ENCODE peak calls at places on chromosome 10, in nine cellular contexts. One of them, this sample, is unnamed.
A peak's percentile ranks its signal among the peaks of the same experiment; 100 is the strongest.

GRCh38 chr10:55144001-55144400 is 343.0 kb upstream of the PCDH15 start:
- DNase-seq in effector CD4-positive, alpha-beta T cell: no peak
- DNase-seq in activated naive CD4-positive, alpha-beta T cell treated with anti-CD3 and anti-CD28 coated beads, Interleukin-2, amount 50 U/mL, for 16 hours: no peak
- DNase-seq in HTR-8/SVneo: no peak
- DNase-seq in germinal center: no peak
- DNase-seq in stimulated activated CD4-positive, alpha-beta T cell treated with anti-CD3 and anti-CD28 coated beads, Interleukin-12 subunit alpha, Interleukin-12 subunit beta, amount 100 ng/mL, for 24 hours: no peak
- DNase-seq in foreskin keratinocyte: peak; percentile 46
- DNase-seq in astrocyte of the spinal cord: no peak
- DNase-seq in HFFc6: no peak
- DNase-seq in this sample: peak; percentile 15

GRCh38 chr10:101451589-101452190 is 97.7 kb downstream of the BTRC start:
- DNase-seq in foreskin keratinocyte: no peak
- DNase-seq in HTR-8/SVneo: no peak
- DNase-seq in HFFc6: no peak
- DNase-seq in activated naive CD4-positive, alpha-beta T cell treated with anti-CD3 and anti-CD28 coated beads, Interleukin-2, amount 50 U/mL, for 16 hours: no peak
- DNase-seq in germinal center: no peak
- DNase-seq in astrocyte of the spinal cord: no peak
- DNase-seq in effector CD4-positive, alpha-beta T cell: no peak
- DNase-seq in stimulated activated CD4-positive, alpha-beta T cell treated with anti-CD3 and anti-CD28 coated beads, Interleukin-12 subunit alpha, Interleukin-12 subunit beta, amount 100 ng/mL, for 24 hours: no peak
- DNase-seq in this sample: no peak

GRCh38 chr10:72012801-72013200 is 48.6 kb downstream of the CHST3 start:
- DNase-seq in effector CD4-positive, alpha-beta T cell: no peak
- DNase-seq in astrocyte of the spinal cord: no peak
- DNase-seq in activated naive CD4-positive, alpha-beta T cell treated with anti-CD3 and anti-CD28 coated beads, Interleukin-2, amount 50 U/mL, for 16 hours: no peak
- DNase-seq in germinal center: no peak
- DNase-seq in HTR-8/SVneo: no peak
- DNase-seq in stimulated activated CD4-positive, alpha-beta T cell treated with anti-CD3 and anti-CD28 coated beads, Interleukin-12 subunit alpha, Interleukin-12 subunit beta, amount 100 ng/mL, for 24 hours: no peak
- DNase-seq in foreskin keratinocyte: no peak
- DNase-seq in HFFc6: no peak
- DNase-seq in this sample: no peak

GRCh38 chr10:129958686-129959543 is 5.2 kb downstream of the EBF3 start:
- DNase-seq in effector CD4-positive, alpha-beta T cell: no peak
- DNase-seq in astrocyte of the spinal cord: no peak
- DNase-seq in foreskin keratinocyte: no peak
- DNase-seq in activated naive CD4-positive, alpha-beta T cell treated with anti-CD3 and anti-CD28 coated beads, Interleukin-2, amount 50 U/mL, for 16 hours: no peak
- DNase-seq in HTR-8/SVneo: no peak
- DNase-seq in stimulated activated CD4-positive, alpha-beta T cell treated with anti-CD3 and anti-CD28 coated beads, Interleukin-12 subunit alpha, Interleukin-12 subunit beta, amount 100 ng/mL, for 24 hours: no peak
- DNase-seq in HFFc6: no peak
- DNase-seq in germinal center: no peak
- DNase-seq in this sample: no peak

GRCh38 chr10:104299031-104299904 is 30.3 kb downstream of the GSTO2 start:
- DNase-seq in stimulated activated CD4-positive, alpha-beta T cell treated with anti-CD3 and anti-CD28 coated beads, Interleukin-12 subunit alpha, Interleukin-12 subunit beta, amount 100 ng/mL, for 24 hours: no peak
- DNase-seq in effector CD4-positive, alpha-beta T cell: no peak
- DNase-seq in germinal center: no peak
- DNase-seq in HTR-8/SVneo: no peak
- DNase-seq in activated naive CD4-positive, alpha-beta T cell treated with anti-CD3 and anti-CD28 coated beads, Interleukin-2, amount 50 U/mL, for 16 hours: no peak
- DNase-seq in HFFc6: peak; percentile 72
- DNase-seq in astrocyte of the spinal cord: peak; percentile 83
- DNase-seq in foreskin keratinocyte: no peak
- DNase-seq in this sample: no peak

GRCh38 chr10:45008524-45009161 is 7.9 kb downstream of the ZNF22 start:
- DNase-seq in astrocyte of the spinal cord: peak; percentile 89
- DNase-seq in HTR-8/SVneo: peak; percentile 61
- DNase-seq in activated naive CD4-positive, alpha-beta T cell treated with anti-CD3 and anti-CD28 coated beads, Interleukin-2, amount 50 U/mL, for 16 hours: no peak
- DNase-seq in effector CD4-positive, alpha-beta T cell: no peak
- DNase-seq in stimulated activated CD4-positive, alpha-beta T cell treated with anti-CD3 and anti-CD28 coated beads, Interleukin-12 subunit alpha, Interleukin-12 subunit beta, amount 100 ng/mL, for 24 hours: no peak
- DNase-seq in HFFc6: peak; percentile 87
- DNase-seq in foreskin keratinocyte: peak; percentile 58
- DNase-seq in germinal center: peak; percentile 59
- DNase-seq in this sample: peak; percentile 91

GRCh38 chr10:109114578-109114977 is 808.7 kb downstream of the XPNPEP1 start:
- DNase-seq in activated naive CD4-positive, alpha-beta T cell treated with anti-CD3 and anti-CD28 coated beads, Interleukin-2, amount 50 U/mL, for 16 hours: no peak
- DNase-seq in germinal center: no peak
- DNase-seq in foreskin keratinocyte: no peak
- DNase-seq in HTR-8/SVneo: no peak
- DNase-seq in astrocyte of the spinal cord: no peak
- DNase-seq in stimulated activated CD4-positive, alpha-beta T cell treated with anti-CD3 and anti-CD28 coated beads, Interleukin-12 subunit alpha, Interleukin-12 subunit beta, amount 100 ng/mL, for 24 hours: no peak
- DNase-seq in HFFc6: peak; percentile 46
- DNase-seq in effector CD4-positive, alpha-beta T cell: no peak
- DNase-seq in this sample: no peak

GRCh38 chr10:62594093-62594520 is 210.4 kb upstream of the ADO start:
- DNase-seq in stimulated activated CD4-positive, alpha-beta T cell treated with anti-CD3 and anti-CD28 coated beads, Interleukin-12 subunit alpha, Interleukin-12 subunit beta, amount 100 ng/mL, for 24 hours: peak; percentile 20
- DNase-seq in HTR-8/SVneo: no peak
- DNase-seq in activated naive CD4-positive, alpha-beta T cell treated with anti-CD3 and anti-CD28 coated beads, Interleukin-2, amount 50 U/mL, for 16 hours: peak; percentile 58
- DNase-seq in germinal center: peak; percentile 44
- DNase-seq in astrocyte of the spinal cord: peak; percentile 72
- DNase-seq in HFFc6: peak; percentile 48
- DNase-seq in effector CD4-positive, alpha-beta T cell: peak; percentile 19
- DNase-seq in foreskin keratinocyte: no peak
- DNase-seq in this sample: no peak

GRCh38 chr10:25026463-25026862 is 10.1 kb downstream of the THNSL1 start:
- DNase-seq in activated naive CD4-positive, alpha-beta T cell treated with anti-CD3 and anti-CD28 coated beads, Interleukin-2, amount 50 U/mL, for 16 hours: no peak
- DNase-seq in germinal center: no peak
- DNase-seq in effector CD4-positive, alpha-beta T cell: no peak
- DNase-seq in astrocyte of the spinal cord: peak; percentile 25
- DNase-seq in HFFc6: peak; percentile 1
- DNase-seq in foreskin keratinocyte: no peak
- DNase-seq in HTR-8/SVneo: peak; percentile 13
- DNase-seq in stimulated activated CD4-positive, alpha-beta T cell treated with anti-CD3 and anti-CD28 coated beads, Interleukin-12 subunit alpha, Interleukin-12 subunit beta, amount 100 ng/mL, for 24 hours: no peak
- DNase-seq in this sample: no peak

GRCh38 chr10:23343591-23344225 is 889 bp downstream of the C10orf67 start:
- DNase-seq in foreskin keratinocyte: no peak
- DNase-seq in activated naive CD4-positive, alpha-beta T cell treated with anti-CD3 and anti-CD28 coated beads, Interleukin-2, amount 50 U/mL, for 16 hours: peak; percentile 61
- DNase-seq in stimulated activated CD4-positive, alpha-beta T cell treated with anti-CD3 and anti-CD28 coated beads, Interleukin-12 subunit alpha, Interleukin-12 subunit beta, amount 100 ng/mL, for 24 hours: no peak
- DNase-seq in effector CD4-positive, alpha-beta T cell: peak; percentile 34
- DNase-seq in HFFc6: no peak
- DNase-seq in HTR-8/SVneo: peak; percentile 48
- DNase-seq in germinal center: no peak
- DNase-seq in astrocyte of the spinal cord: peak; percentile 30
- DNase-seq in this sample: no peak

GRCh38 chr10:70679498-70679897 is 7.2 kb downstream of the ADAMTS14 start:
- DNase-seq in foreskin keratinocyte: no peak
- DNase-seq in activated naive CD4-positive, alpha-beta T cell treated with anti-CD3 and anti-CD28 coated beads, Interleukin-2, amount 50 U/mL, for 16 hours: no peak
- DNase-seq in astrocyte of the spinal cord: peak; percentile 53
- DNase-seq in stimulated activated CD4-positive, alpha-beta T cell treated with anti-CD3 and anti-CD28 coated beads, Interleukin-12 subunit alpha, Interleukin-12 subunit beta, amount 100 ng/mL, for 24 hours: no peak
- DNase-seq in HFFc6: peak; percentile 64
- DNase-seq in HTR-8/SVneo: no peak
- DNase-seq in germinal center: no peak
- DNase-seq in effector CD4-positive, alpha-beta T cell: no peak
- DNase-seq in this sample: no peak

GRCh38 chr10:32357056-32357735 is 10.2 kb upstream of the EPC1 start:
- DNase-seq in HFFc6: no peak
- DNase-seq in astrocyte of the spinal cord: no peak
- DNase-seq in effector CD4-positive, alpha-beta T cell: no peak
- DNase-seq in HTR-8/SVneo: no peak
- DNase-seq in germinal center: no peak
- DNase-seq in foreskin keratinocyte: no peak
- DNase-seq in activated naive CD4-positive, alpha-beta T cell treated with anti-CD3 and anti-CD28 coated beads, Interleukin-2, amount 50 U/mL, for 16 hours: no peak
- DNase-seq in stimulated activated CD4-positive, alpha-beta T cell treated with anti-CD3 and anti-CD28 coated beads, Interleukin-12 subunit alpha, Interleukin-12 subunit beta, amount 100 ng/mL, for 24 hours: no peak
- DNase-seq in this sample: no peak

GRCh38 chr10:104445359-104445758 is 91.7 kb downstream of the CFAP58 start:
- DNase-seq in activated naive CD4-positive, alpha-beta T cell treated with anti-CD3 and anti-CD28 coated beads, Interleukin-2, amount 50 U/mL, for 16 hours: no peak
- DNase-seq in astrocyte of the spinal cord: peak; percentile 87
- DNase-seq in HTR-8/SVneo: peak; percentile 51
- DNase-seq in stimulated activated CD4-positive, alpha-beta T cell treated with anti-CD3 and anti-CD28 coated beads, Interleukin-12 subunit alpha, Interleukin-12 subunit beta, amount 100 ng/mL, for 24 hours: no peak
- DNase-seq in HFFc6: peak; percentile 87
- DNase-seq in effector CD4-positive, alpha-beta T cell: no peak
- DNase-seq in germinal center: no peak
- DNase-seq in foreskin keratinocyte: peak; percentile 98
- DNase-seq in this sample: no peak

GRCh38 chr10:89646833-89647570 is 2.0 kb upstream of the PANK1 start:
- DNase-seq in stimulated activated CD4-positive, alpha-beta T cell treated with anti-CD3 and anti-CD28 coated beads, Interleukin-12 subunit alpha, Interleukin-12 subunit beta, amount 100 ng/mL, for 24 hours: no peak
- DNase-seq in activated naive CD4-positive, alpha-beta T cell treated with anti-CD3 and anti-CD28 coated beads, Interleukin-2, amount 50 U/mL, for 16 hours: no peak
- DNase-seq in foreskin keratinocyte: no peak
- DNase-seq in astrocyte of the spinal cord: no peak
- DNase-seq in germinal center: no peak
- DNase-seq in effector CD4-positive, alpha-beta T cell: no peak
- DNase-seq in HTR-8/SVneo: no peak
- DNase-seq in HFFc6: no peak
- DNase-seq in this sample: peak; percentile 93

GRCh38 chr10:95613330-95613729 is 43.2 kb downstream of the ALDH18A1 start:
- DNase-seq in activated naive CD4-positive, alpha-beta T cell treated with anti-CD3 and anti-CD28 coated beads, Interleukin-2, amount 50 U/mL, for 16 hours: no peak
- DNase-seq in HTR-8/SVneo: no peak
- DNase-seq in effector CD4-positive, alpha-beta T cell: no peak
- DNase-seq in stimulated activated CD4-positive, alpha-beta T cell treated with anti-CD3 and anti-CD28 coated beads, Interleukin-12 subunit alpha, Interleukin-12 subunit beta, amount 100 ng/mL, for 24 hours: no peak
- DNase-seq in foreskin keratinocyte: no peak
- DNase-seq in astrocyte of the spinal cord: no peak
- DNase-seq in HFFc6: no peak
- DNase-seq in germinal center: no peak
- DNase-seq in this sample: no peak

GRCh38 chr10:73809061-73809818 is 2.2 kb downstream of the NDST2 start:
- DNase-seq in foreskin keratinocyte: no peak
- DNase-seq in effector CD4-positive, alpha-beta T cell: no peak
- DNase-seq in activated naive CD4-positive, alpha-beta T cell treated with anti-CD3 and anti-CD28 coated beads, Interleukin-2, amount 50 U/mL, for 16 hours: no peak
- DNase-seq in germinal center: no peak
- DNase-seq in HFFc6: no peak
- DNase-seq in astrocyte of the spinal cord: no peak
- DNase-seq in stimulated activated CD4-positive, alpha-beta T cell treated with anti-CD3 and anti-CD28 coated beads, Interleukin-12 subunit alpha, Interleukin-12 subunit beta, amount 100 ng/mL, for 24 hours: no peak
- DNase-seq in HTR-8/SVneo: no peak
- DNase-seq in this sample: no peak

GRCh38 chr10:21401196-21401595 is 124.3 kb downstream of the SKIDA1 start:
- DNase-seq in effector CD4-positive, alpha-beta T cell: no peak
- DNase-seq in foreskin keratinocyte: no peak
- DNase-seq in HFFc6: no peak
- DNase-seq in germinal center: no peak
- DNase-seq in stimulated activated CD4-positive, alpha-beta T cell treated with anti-CD3 and anti-CD28 coated beads, Interleukin-12 subunit alpha, Interleukin-12 subunit beta, amount 100 ng/mL, for 24 hours: no peak
- DNase-seq in HTR-8/SVneo: no peak
- DNase-seq in astrocyte of the spinal cord: peak; percentile 12
- DNase-seq in activated naive CD4-positive, alpha-beta T cell treated with anti-CD3 and anti-CD28 coated beads, Interleukin-2, amount 50 U/mL, for 16 hours: no peak
- DNase-seq in this sample: no peak

GRCh38 chr10:133182190-133182589 is 22.2 kb downstream of the KNDC1 start:
- DNase-seq in astrocyte of the spinal cord: no peak
- DNase-seq in stimulated activated CD4-positive, alpha-beta T cell treated with anti-CD3 and anti-CD28 coated beads, Interleukin-12 subunit alpha, Interleukin-12 subunit beta, amount 100 ng/mL, for 24 hours: no peak
- DNase-seq in HFFc6: no peak
- DNase-seq in germinal center: no peak
- DNase-seq in activated naive CD4-positive, alpha-beta T cell treated with anti-CD3 and anti-CD28 coated beads, Interleukin-2, amount 50 U/mL, for 16 hours: no peak
- DNase-seq in effector CD4-positive, alpha-beta T cell: no peak
- DNase-seq in HTR-8/SVneo: no peak
- DNase-seq in foreskin keratinocyte: no peak
- DNase-seq in this sample: no peak

GRCh38 chr10:4134701-4135100 is 349.7 kb upstream of the KLF6 start:
- DNase-seq in astrocyte of the spinal cord: no peak
- DNase-seq in HFFc6: no peak
- DNase-seq in activated naive CD4-positive, alpha-beta T cell treated with anti-CD3 and anti-CD28 coated beads, Interleukin-2, amount 50 U/mL, for 16 hours: no peak
- DNase-seq in effector CD4-positive, alpha-beta T cell: no peak
- DNase-seq in stimulated activated CD4-positive, alpha-beta T cell treated with anti-CD3 and anti-CD28 coated beads, Interleukin-12 subunit alpha, Interleukin-12 subunit beta, amount 100 ng/mL, for 24 hours: no peak
- DNase-seq in HTR-8/SVneo: no peak
- DNase-seq in germinal center: no peak
- DNase-seq in foreskin keratinocyte: no peak
- DNase-seq in this sample: no peak

GRCh38 chr10:133180192-133180914 is 20.3 kb downstream of the KNDC1 start:
- DNase-seq in germinal center: no peak
- DNase-seq in HFFc6: no peak
- DNase-seq in foreskin keratinocyte: no peak
- DNase-seq in stimulated activated CD4-positive, alpha-beta T cell treated with anti-CD3 and anti-CD28 coated beads, Interleukin-12 subunit alpha, Interleukin-12 subunit beta, amount 100 ng/mL, for 24 hours: no peak
- DNase-seq in astrocyte of the spinal cord: no peak
- DNase-seq in effector CD4-positive, alpha-beta T cell: no peak
- DNase-seq in HTR-8/SVneo: no peak
- DNase-seq in activated naive CD4-positive, alpha-beta T cell treated with anti-CD3 and anti-CD28 coated beads, Interleukin-2, amount 50 U/mL, for 16 hours: no peak
- DNase-seq in this sample: no peak

GRCh38 chr10:120423350-120424197 is 33.5 kb upstream of the PLPP4 start:
- DNase-seq in effector CD4-positive, alpha-beta T cell: no peak
- DNase-seq in stimulated activated CD4-positive, alpha-beta T cell treated with anti-CD3 and anti-CD28 coated beads, Interleukin-12 subunit alpha, Interleukin-12 subunit beta, amount 100 ng/mL, for 24 hours: no peak
- DNase-seq in activated naive CD4-positive, alpha-beta T cell treated with anti-CD3 and anti-CD28 coated beads, Interleukin-2, amount 50 U/mL, for 16 hours: no peak
- DNase-seq in astrocyte of the spinal cord: peak; percentile 91
- DNase-seq in foreskin keratinocyte: peak; percentile 54
- DNase-seq in HFFc6: peak; percentile 86
- DNase-seq in germinal center: peak; percentile 59
- DNase-seq in HTR-8/SVneo: peak; percentile 19
- DNase-seq in this sample: peak; percentile 96

GRCh38 chr10:94777886-94778458 is 15.5 kb downstream of the CYP2C19 start:
- DNase-seq in foreskin keratinocyte: no peak
- DNase-seq in germinal center: no peak
- DNase-seq in astrocyte of the spinal cord: no peak
- DNase-seq in effector CD4-positive, alpha-beta T cell: no peak
- DNase-seq in HTR-8/SVneo: no peak
- DNase-seq in HFFc6: no peak
- DNase-seq in activated naive CD4-positive, alpha-beta T cell treated with anti-CD3 and anti-CD28 coated beads, Interleukin-2, amount 50 U/mL, for 16 hours: no peak
- DNase-seq in stimulated activated CD4-positive, alpha-beta T cell treated with anti-CD3 and anti-CD28 coated beads, Interleukin-12 subunit alpha, Interleukin-12 subunit beta, amount 100 ng/mL, for 24 hours: no peak
- DNase-seq in this sample: no peak

GRCh38 chr10:43229208-43230061 is 37.4 kb downstream of the RASGEF1A start:
- DNase-seq in HTR-8/SVneo: no peak
- DNase-seq in astrocyte of the spinal cord: no peak
- DNase-seq in foreskin keratinocyte: no peak
- DNase-seq in HFFc6: no peak
- DNase-seq in activated naive CD4-positive, alpha-beta T cell treated with anti-CD3 and anti-CD28 coated beads, Interleukin-2, amount 50 U/mL, for 16 hours: peak; percentile 16
- DNase-seq in effector CD4-positive, alpha-beta T cell: peak; percentile 5
- DNase-seq in stimulated activated CD4-positive, alpha-beta T cell treated with anti-CD3 and anti-CD28 coated beads, Interleukin-12 subunit alpha, Interleukin-12 subunit beta, amount 100 ng/mL, for 24 hours: no peak
- DNase-seq in germinal center: no peak
- DNase-seq in this sample: no peak

GRCh38 chr10:26781797-26782196 is 79.0 kb downstream of the ABI1 start:
- DNase-seq in HFFc6: peak; percentile 28
- DNase-seq in activated naive CD4-positive, alpha-beta T cell treated with anti-CD3 and anti-CD28 coated beads, Interleukin-2, amount 50 U/mL, for 16 hours: no peak
- DNase-seq in astrocyte of the spinal cord: peak; percentile 20
- DNase-seq in stimulated activated CD4-positive, alpha-beta T cell treated with anti-CD3 and anti-CD28 coated beads, Interleukin-12 subunit alpha, Interleukin-12 subunit beta, amount 100 ng/mL, for 24 hours: no peak
- DNase-seq in foreskin keratinocyte: peak; percentile 54
- DNase-seq in germinal center: no peak
- DNase-seq in effector CD4-positive, alpha-beta T cell: no peak
- DNase-seq in HTR-8/SVneo: no peak
- DNase-seq in this sample: no peak

GRCh38 chr10:119803264-119803663 is 69.4 kb downstream of the MCMBP start:
- DNase-seq in HTR-8/SVneo: peak; percentile 24
- DNase-seq in stimulated activated CD4-positive, alpha-beta T cell treated with anti-CD3 and anti-CD28 coated beads, Interleukin-12 subunit alpha, Interleukin-12 subunit beta, amount 100 ng/mL, for 24 hours: no peak
- DNase-seq in HFFc6: peak; percentile 67
- DNase-seq in germinal center: no peak
- DNase-seq in activated naive CD4-positive, alpha-beta T cell treated with anti-CD3 and anti-CD28 coated beads, Interleukin-2, amount 50 U/mL, for 16 hours: no peak
- DNase-seq in effector CD4-positive, alpha-beta T cell: no peak
- DNase-seq in foreskin keratinocyte: peak; percentile 52
- DNase-seq in astrocyte of the spinal cord: peak; percentile 61
- DNase-seq in this sample: no peak

GRCh38 chr10:122142652-122143237 is 128.4 kb upstream of the BTBD16 start:
- DNase-seq in HTR-8/SVneo: peak; percentile 17
- DNase-seq in stimulated activated CD4-positive, alpha-beta T cell treated with anti-CD3 and anti-CD28 coated beads, Interleukin-12 subunit alpha, Interleukin-12 subunit beta, amount 100 ng/mL, for 24 hours: no peak
- DNase-seq in germinal center: peak; percentile 51
- DNase-seq in effector CD4-positive, alpha-beta T cell: peak; percentile 6
- DNase-seq in foreskin keratinocyte: no peak
- DNase-seq in HFFc6: no peak
- DNase-seq in activated naive CD4-positive, alpha-beta T cell treated with anti-CD3 and anti-CD28 coated beads, Interleukin-2, amount 50 U/mL, for 16 hours: no peak
- DNase-seq in astrocyte of the spinal cord: no peak
- DNase-seq in this sample: no peak

GRCh38 chr10:12420530-12421117 is 71.3 kb downstream of the CAMK1D start:
- DNase-seq in stimulated activated CD4-positive, alpha-beta T cell treated with anti-CD3 and anti-CD28 coated beads, Interleukin-12 subunit alpha, Interleukin-12 subunit beta, amount 100 ng/mL, for 24 hours: no peak
- DNase-seq in effector CD4-positive, alpha-beta T cell: no peak
- DNase-seq in foreskin keratinocyte: no peak
- DNase-seq in germinal center: no peak
- DNase-seq in activated naive CD4-positive, alpha-beta T cell treated with anti-CD3 and anti-CD28 coated beads, Interleukin-2, amount 50 U/mL, for 16 hours: no peak
- DNase-seq in HTR-8/SVneo: no peak
- DNase-seq in astrocyte of the spinal cord: no peak
- DNase-seq in HFFc6: no peak
- DNase-seq in this sample: no peak

GRCh38 chr10:124590216-124591122 is 128.8 kb downstream of the LHPP start:
- DNase-seq in activated naive CD4-positive, alpha-beta T cell treated with anti-CD3 and anti-CD28 coated beads, Interleukin-2, amount 50 U/mL, for 16 hours: no peak
- DNase-seq in effector CD4-positive, alpha-beta T cell: no peak
- DNase-seq in HTR-8/SVneo: no peak
- DNase-seq in astrocyte of the spinal cord: no peak
- DNase-seq in stimulated activated CD4-positive, alpha-beta T cell treated with anti-CD3 and anti-CD28 coated beads, Interleukin-12 subunit alpha, Interleukin-12 subunit beta, amount 100 ng/mL, for 24 hours: no peak
- DNase-seq in HFFc6: no peak
- DNase-seq in germinal center: no peak
- DNase-seq in foreskin keratinocyte: no peak
- DNase-seq in this sample: no peak

GRCh38 chr10:71582019-71582418 is 137.6 kb downstream of the C10orf105 start:
- DNase-seq in foreskin keratinocyte: no peak
- DNase-seq in germinal center: no peak
- DNase-seq in astrocyte of the spinal cord: peak; percentile 52
- DNase-seq in HFFc6: no peak
- DNase-seq in activated naive CD4-positive, alpha-beta T cell treated with anti-CD3 and anti-CD28 coated beads, Interleukin-2, amount 50 U/mL, for 16 hours: no peak
- DNase-seq in stimulated activated CD4-positive, alpha-beta T cell treated with anti-CD3 and anti-CD28 coated beads, Interleukin-12 subunit alpha, Interleukin-12 subunit beta, amount 100 ng/mL, for 24 hours: no peak
- DNase-seq in HTR-8/SVneo: peak; percentile 25
- DNase-seq in effector CD4-positive, alpha-beta T cell: no peak
- DNase-seq in this sample: no peak